ENCODE peak calls at places on chromosomes 16 and 17, in six cellular contexts. S is HEK293T; U is RCC 7860; T is stimulated activated naive CD8-positive, alpha-beta T cell treated with anti-CD3 and anti-CD28 coated beads, Interleukin-15, Interleukin-2, amounts not matched to agents 100 U/mL and 50 U/mL, for 24 hours; M is heart left ventricle; C is GM04503. D is an unnamed sample.

GRCh38 chr16:5024632-5025031 is 9.1 kb downstream of the NAGPA start:
- DNase-seq in S (peak; percentile 39), U (peak; percentile 15), T (no peak), C (no peak), M (no peak), D (no peak)

GRCh38 chr17:41588126-41588810 is 1.6 kb upstream of the KRT14 start:
- DNase-seq in T (no peak), M (no peak), C (no peak), U (no peak), S (no peak), D (no peak)

GRCh38 chr16:70258065-70258464 is 6.3 kb upstream of the EXOSC6 start:
- DNase-seq in T (no peak), U (no peak), S (no peak), M (no peak), C (no peak), D (no peak)

GRCh38 chr16:22229881-22230280 is 23.8 kb downstream of the EEF2K start:
- DNase-seq in U (no peak), C (no peak), S (no peak), T (no peak), M (peak; percentile 3), D (no peak)

GRCh38 chr16:75038036-75038959 is 39.5 kb downstream of the ZNRF1 start:
- DNase-seq in T (no peak), C (no peak), U (no peak), M (no peak), S (no peak), D (no peak)

GRCh38 chr17:42194133-42194899 is at the start of gene GHDC:
- DNase-seq in S (peak; percentile 87), U (peak; percentile 60), M (peak; percentile 88), C (peak; percentile 30), T (peak; percentile 83), D (peak; percentile 30)

GRCh38 chr17:63337579-63337978 is 108.5 kb downstream of the CYB561 start:
- DNase-seq in M (no peak), T (no peak), U (no peak), S (no peak), C (no peak), D (no peak)

GRCh38 chr16:89417352-89417751 is 73.0 kb downstream of the ANKRD11 start:
- DNase-seq in U (no peak), M (peak; percentile 20), T (no peak), S (no peak), C (no peak), D (no peak)

GRCh38 chr17:82325286-82326180 is 8.0 kb downstream of the SECTM1 start:
- DNase-seq in C (no peak), U (no peak), T (no peak), M (no peak), S (no peak), D (no peak)

GRCh38 chr17:48841395-48841831 is 10.6 kb downstream of the CALCOCO2 start:
- DNase-seq in T (no peak), M (no peak), S (no peak), U (no peak), C (peak; percentile 51), D (peak; percentile 10)

GRCh38 chr17:2056221-2057129 is 1.6 kb downstream of the HIC1 start:
- DNase-seq in T (peak; percentile 45), M (peak; percentile 69), S (no peak), U (no peak), C (no peak), D (no peak)

GRCh38 chr17:2087597-2088211 is 32.8 kb downstream of the HIC1 start:
- DNase-seq in C (no peak), T (peak; percentile 66), S (no peak), U (no peak), M (no peak), D (no peak)

GRCh38 chr17:75341784-75342183 is 52.6 kb upstream of the SLC25A19 start:
- DNase-seq in U (no peak), M (no peak), S (no peak), C (no peak), T (no peak), D (no peak)

GRCh38 chr17:62653831-62654829 is 26.7 kb downstream of the MRC2 start:
- DNase-seq in M (peak; percentile 90), U (no peak), T (peak; percentile 15), C (peak; percentile 77), S (no peak), D (no peak)

GRCh38 chr16:1420111-1420539 is 422 bp downstream of the UQCC4 start:
- DNase-seq in C (no peak), U (no peak), M (no peak), T (peak; percentile 24), S (no peak), D (no peak)

GRCh38 chr17:39099686-39100293 is 51.6 kb downstream of the PLXDC1 start:
- DNase-seq in S (no peak), T (no peak), U (no peak), C (no peak), M (no peak), D (peak; percentile 44)

GRCh38 chr16:556479-557173 is 3.6 kb upstream of the PRR35 start:
- DNase-seq in C (no peak), T (no peak), M (no peak), S (no peak), U (no peak), D (no peak)

GRCh38 chr16:17072104-17072503 is 398.7 kb downstream of the XYLT1 start:
- DNase-seq in S (no peak), M (no peak), U (no peak), C (no peak), T (no peak), D (no peak)

GRCh38 chr16:86700396-86700945 is 122.1 kb downstream of the FOXL1 start:
- DNase-seq in C (no peak), S (no peak), M (no peak), T (no peak), U (no peak), D (no peak)

GRCh38 chr17:44354582-44355309 is 8.9 kb downstream of the FAM171A2 start:
- DNase-seq in T (peak; percentile 79), S (no peak), M (peak; percentile 80), U (no peak), C (no peak), D (no peak)

GRCh38 chr17:50830298-50830697 is 5.1 kb upstream of the WFIKKN2 start:
- DNase-seq in T (no peak), U (no peak), C (no peak), M (no peak), S (no peak), D (no peak)

GRCh38 chr17:30357476-30357875 is 21.3 kb upstream of the CPD start:
- DNase-seq in S (no peak), T (no peak), M (no peak), C (no peak), U (no peak), D (no peak)

GRCh38 chr17:17060001-17060929 is 18.0 kb downstream of the MPRIP start:
- DNase-seq in T (no peak), S (no peak), C (no peak), M (peak; percentile 48), U (no peak), D (no peak)

GRCh38 chr17:55089955-55090573 is 121.5 kb downstream of the STXBP4 start:
- DNase-seq in C (no peak), U (no peak), S (no peak), T (peak; percentile 16), M (no peak), D (no peak)